ENCODE peak calls at places on chromosomes 11 and 22, in six cellular contexts. E is GM12878, S is endothelial cell, R is RWPE1, C is fibroblast of lung, Q is K562. B is an unnamed sample.

GRCh38 chr11:16195659-16196058 is 160.7 kb downstream of the SOX6 start:
- DNase-seq in S (no peak), R (no peak), Q (no peak), C (peak), E (no peak), B (no peak)

GRCh38 chr11:34190192-34191139 is 85.0 kb downstream of the NAT10 start:
- DNase-seq in E (no peak), C (no peak), S (no peak), Q (no peak), R (no peak), B (no peak)

GRCh38 chr11:121422675-121423074 is 29.4 kb upstream of the SORL1 start:
- DNase-seq in C (no peak), S (no peak), R (no peak), E (peak), Q (no peak), B (no peak)

GRCh38 chr11:81270686-81271085 is 1463.0 kb downstream of the FAM181B start:
- DNase-seq in R (no peak), Q (no peak), S (no peak), C (no peak), E (no peak), B (no peak)

GRCh38 chr11:57031541-57031940 is 42.8 kb downstream of the OR5AK2 start:
- DNase-seq in Q (no peak), S (no peak), R (no peak), E (no peak), C (no peak), B (no peak)

GRCh38 chr11:1870326-1870696 is 17.4 kb downstream of the LSP1 start:
- DNase-seq in Q (no peak), E (no peak), R (no peak), S (no peak), C (no peak), B (no peak)

GRCh38 chr11:118706546-118706825 is 27.0 kb upstream of the TREH start:
- DNase-seq in S (no peak), R (no peak), Q (no peak), E (no peak), C (no peak), B (no peak)

GRCh38 chr11:117217141-117217609 is 14.7 kb downstream of the PCSK7 start:
- DNase-seq in S (no peak), Q (no peak), E (no peak), R (no peak), C (peak), B (no peak)

GRCh38 chr11:78310500-78310909 is 107.1 kb downstream of the GAB2 start:
- DNase-seq in R (no peak), S (no peak), E (peak), Q (no peak), C (peak), B (no peak)

GRCh38 chr22:30435674-30436126 is 10.1 kb downstream of the MTFP1 start:
- DNase-seq in E (no peak), Q (peak), S (peak), R (no peak), C (no peak), B (peak)

GRCh38 chr22:35257321-35258143 is at the start of gene HMGXB4:
- DNase-seq in R (peak), Q (peak), C (peak), E (peak), S (peak), B (peak)

GRCh38 chr11:134047586-134047999 is 21.3 kb upstream of the JAM3 start:
- DNase-seq in C (peak), E (no peak), S (no peak), R (peak), Q (peak), B (no peak)

GRCh38 chr22:37775785-37776638 is 31.7 kb upstream of the GCAT start:
- DNase-seq in C (peak), S (no peak), Q (no peak), R (peak), E (no peak), B (no peak)

DNA sequence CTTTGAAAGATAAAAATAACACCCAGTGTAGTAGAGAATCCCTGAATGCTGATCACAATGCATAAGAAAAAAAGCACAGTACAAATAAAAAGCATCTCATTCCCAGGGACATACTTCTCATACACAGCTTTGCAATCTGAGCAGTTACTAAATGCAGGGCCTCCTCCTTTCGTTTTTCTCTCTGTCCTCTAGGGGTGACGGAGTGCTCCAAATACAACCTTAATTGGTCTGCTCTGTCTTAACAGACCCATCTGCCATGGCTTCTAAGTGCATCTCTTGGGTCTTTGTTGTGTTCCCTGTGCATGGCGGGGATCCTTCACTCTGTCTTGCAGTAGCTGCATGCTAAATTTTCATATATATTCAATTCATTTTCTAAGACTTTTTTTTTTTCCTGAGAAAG is 1114.2 kb upstream of the RAG2 start:
- DNase-seq in C (peak), R (no peak), S (no peak), E (no peak), Q (no peak), B (no peak)
- TF ChIP-seq CTCF in C (peak), R (no peak), S (no peak), E (no peak), Q (no peak), B (no peak)

DNA sequence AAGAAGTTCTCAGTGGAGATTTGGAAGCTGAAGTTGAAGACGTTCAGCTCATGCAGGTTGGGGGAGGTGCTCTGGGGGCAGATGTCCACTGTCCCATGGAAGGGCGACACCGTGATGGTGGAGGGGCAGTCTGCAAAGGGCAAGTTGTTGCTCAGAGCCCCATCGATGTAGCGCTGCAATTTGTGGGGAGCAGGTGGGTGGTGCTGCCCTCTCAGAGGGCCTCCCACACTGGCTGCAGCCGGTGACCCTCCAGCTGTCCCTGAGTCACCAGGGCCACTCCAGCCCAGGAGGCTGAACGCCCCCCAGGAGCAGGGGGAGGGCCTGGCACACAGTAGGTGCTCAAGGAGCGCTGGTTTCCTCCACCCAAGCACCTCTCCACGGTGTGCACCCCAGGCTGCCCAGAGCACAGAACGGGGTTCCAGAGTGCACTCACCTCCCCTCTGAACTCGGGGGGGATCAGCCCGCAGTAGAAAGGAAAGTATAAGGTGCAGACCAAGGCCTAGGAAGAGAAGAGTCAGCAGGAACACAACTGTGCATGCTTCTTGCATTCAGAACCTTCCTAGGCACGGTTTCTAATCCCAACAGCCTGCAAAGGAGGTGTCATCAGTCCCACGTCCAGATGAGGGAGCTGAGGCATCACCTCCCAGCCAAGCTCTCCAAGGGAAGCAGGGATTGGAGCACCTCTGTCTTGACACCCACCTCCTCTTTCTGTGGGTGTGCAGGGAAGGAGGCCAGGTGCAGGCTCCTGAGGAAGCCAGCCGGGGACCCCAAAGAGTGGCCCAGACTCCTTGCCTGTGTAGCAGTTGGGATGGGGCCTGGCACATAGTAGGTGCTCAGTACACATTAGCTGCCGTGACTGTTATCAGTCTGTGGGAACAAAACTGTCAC is 2.2 kb downstream of the PNPLA5 start:
- DNase-seq in R (no peak), Q (no peak), C (peak), S (no peak), E (no peak), B (no peak)
- TF ChIP-seq CTCF in R (no peak), Q (peak), C (peak), S (no peak), E (no peak), B (no peak)

GRCh38 chr11:65857500-65858353 is at the start of gene CFL1:
- DNase-seq in S (peak), R (peak), E (peak), C (peak), Q (peak), B (peak)

GRCh38 chr11:65859812-65860277 is 388 bp upstream of the MUS81 start:
- DNase-seq in C (no peak), S (peak), Q (no peak), R (no peak), E (no peak), B (no peak)

GRCh38 chr11:65858354-65859133 is 564 bp upstream of the CFL1 start:
- DNase-seq in C (no peak), Q (no peak), S (no peak), R (no peak), E (no peak), B (peak)

GRCh38 chr11:65860278-65861164 is at the start of gene MUS81:
- DNase-seq in E (peak), R (peak), C (peak), S (peak), Q (peak), B (peak)

GRCh38 chr11:65859134-65859811 is 960 bp upstream of the MUS81 start:
- DNase-seq in E (peak), S (peak), C (peak), Q (peak), R (peak), B (peak)
- TF ChIP-seq CTCF in E (no peak), S (peak), C (no peak), Q (peak), R (no peak), B (no peak)

DNA sequence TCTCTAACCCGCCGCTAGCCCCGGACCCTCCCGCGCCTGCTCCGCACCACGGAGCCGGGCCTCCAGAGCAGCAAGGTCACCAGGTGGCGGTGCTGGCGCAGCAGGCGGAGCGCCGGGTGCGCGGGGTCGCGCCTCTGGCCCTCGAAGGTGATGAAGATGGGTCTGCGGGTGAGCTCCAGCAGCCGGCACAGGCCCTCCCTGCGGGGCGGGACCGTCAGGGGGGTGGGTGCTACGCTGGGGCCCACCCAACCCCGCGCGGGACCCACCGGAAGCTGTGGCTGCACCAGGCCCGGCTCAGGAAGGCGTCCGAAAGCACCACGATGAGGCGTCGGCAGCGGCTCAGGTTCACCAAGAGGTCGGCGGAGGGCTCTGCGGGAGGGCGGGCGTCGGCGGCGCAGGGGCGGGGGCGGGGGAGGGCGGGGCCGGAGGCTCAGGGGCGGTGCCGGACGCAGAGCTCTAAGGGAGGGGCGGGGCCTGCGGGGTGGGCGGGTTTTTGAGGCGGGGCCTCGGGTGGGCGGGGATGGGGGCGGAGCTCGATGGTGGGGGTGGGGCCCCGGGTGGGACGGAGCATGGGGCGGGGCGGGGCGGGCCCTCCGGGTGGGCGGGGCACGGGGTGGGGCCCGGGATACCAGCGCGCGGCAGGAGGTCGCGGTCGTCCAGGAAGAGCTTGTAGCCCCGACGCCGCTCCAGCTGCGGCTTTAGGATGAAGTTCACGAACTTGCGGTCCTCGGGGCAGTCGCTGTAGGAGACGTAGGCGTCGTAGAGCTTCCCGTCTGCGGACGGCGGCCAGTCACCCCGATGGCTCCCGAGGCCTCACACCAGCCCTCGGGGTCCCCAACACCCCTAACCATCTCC is 7.8 kb downstream of the SIGIRR start:
- DNase-seq in E (peak), S (peak), Q (peak), C (peak), R (peak), B (peak)
- TF ChIP-seq CTCF in E (peak), S (no peak), Q (peak), C (no peak), R (no peak), B (peak)

GRCh38 chr22:22978637-22979036 is 91.0 kb downstream of the IGLL5 start:
- DNase-seq in S (no peak), Q (no peak), C (no peak), R (no peak), E (no peak), B (no peak)

GRCh38 chr22:22979954-22980353 is 90.4 kb upstream of the GNAZ start:
- DNase-seq in Q (no peak), E (no peak), R (no peak), C (no peak), S (no peak), B (no peak)

GRCh38 chr22:22979121-22979724 is 91.1 kb upstream of the GNAZ start:
- DNase-seq in E (no peak), Q (no peak), R (no peak), C (no peak), S (no peak), B (no peak)

GRCh38 chr22:22976033-22976922 is 88.7 kb downstream of the IGLL5 start:
- DNase-seq in R (no peak), S (no peak), E (no peak), Q (no peak), C (no peak), B (no peak)

DNA sequence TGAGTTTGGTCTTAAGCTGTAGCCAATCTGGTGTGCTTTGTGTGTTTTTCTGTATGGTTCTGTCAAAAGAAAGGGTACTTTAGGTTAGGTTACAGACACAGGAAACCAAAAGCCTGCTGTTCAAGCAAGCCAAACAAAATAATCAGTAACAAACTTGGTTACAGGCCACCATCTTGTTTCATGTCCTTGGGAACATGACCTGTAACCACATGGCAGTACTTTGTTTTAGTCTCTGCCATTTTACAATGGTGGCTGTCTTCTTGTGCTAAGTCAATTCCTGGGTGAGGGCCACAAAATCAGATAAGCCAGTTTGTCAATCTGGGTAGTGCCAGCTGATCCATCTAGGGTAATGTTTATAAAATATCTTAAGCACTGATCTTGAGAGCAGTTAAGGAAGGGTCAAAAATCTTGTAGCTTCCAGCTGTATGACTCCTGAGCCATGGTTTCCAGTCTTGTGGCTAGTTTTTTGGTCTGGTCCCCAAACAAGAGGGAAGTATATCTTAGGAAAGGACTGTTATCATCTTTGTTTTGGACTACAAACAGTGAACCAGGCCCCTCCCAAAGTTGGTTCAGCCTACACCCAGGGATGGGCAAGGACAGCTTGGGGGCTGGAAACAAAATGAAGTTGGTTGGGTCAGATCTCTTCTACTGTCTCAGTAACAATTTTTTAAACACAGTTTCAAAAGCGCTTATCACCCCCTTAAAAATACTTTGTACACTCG is 90.0 kb downstream of the IGLL5 start:
- DNase-seq in Q (no peak), C (no peak), S (no peak), R (no peak), E (no peak), B (no peak)
- TF ChIP-seq CTCF in Q (no peak), C (no peak), S (no peak), R (no peak), E (no peak), B (no peak)

GRCh38 chr11:61475433-61475832 is 33.1 kb upstream of the LRRC10B start:
- DNase-seq in C (no peak), R (no peak), E (no peak), Q (no peak), S (no peak), B (no peak)
- TF ChIP-seq CTCF in C (no peak), R (no peak), E (no peak), Q (no peak), S (no peak), B (no peak)